ENCODE peak calls at places on chromosomes 7 and 10, in ten cellular contexts. U, X, V, J, F, S, R, M, A and Z are unnamed samples.

GRCh38 chr10:132207536-132208488 is 21.1 kb downstream of the DPYSL4 start:
- DNase-seq in U (no peak), X (no peak), V (no peak), J (no peak), F (no peak), S (no peak), R (no peak), M (no peak), A (no peak), Z (no peak)

GRCh38 chr7:31373337-31374289 is 33.1 kb upstream of the NEUROD6 start:
- DNase-seq in U (peak), X (peak), V (no peak), J (no peak), F (peak), S (peak), R (peak), M (no peak), A (peak), Z (no peak)

GRCh38 chr7:111992601-111993000 is 213.6 kb downstream of the DOCK4 start:
- DNase-seq in U (no peak), X (no peak), V (no peak), J (no peak), F (no peak), S (no peak), R (no peak), M (no peak), A (no peak), Z (no peak)

GRCh38 chr7:156113733-156114132 is 301.5 kb upstream of the SHH start:
- DNase-seq in U (no peak), X (no peak), V (no peak), J (no peak), F (no peak), S (no peak), R (no peak), M (no peak), A (no peak), Z (no peak)

GRCh38 chr7:146115665-146116451 is 743 bp upstream of the CNTNAP2 start:
- DNase-seq in U (peak), X (peak), V (no peak), J (no peak), F (peak), S (peak), R (peak), M (peak), A (peak), Z (no peak)

GRCh38 chr10:103747193-103747865 is 108.0 kb downstream of the SH3PXD2A start:
- DNase-seq in U (no peak), X (no peak), V (no peak), J (no peak), F (no peak), S (no peak), R (no peak), M (no peak), A (no peak), Z (no peak)

GRCh38 chr7:2175514-2175913 is 57.2 kb downstream of the MAD1L1 start:
- DNase-seq in U (no peak), X (peak), V (no peak), J (peak), F (peak), S (no peak), R (no peak), M (no peak), A (no peak), Z (no peak)

GRCh38 chr10:119726291-119727261 is 726 bp downstream of the INPP5F start:
- DNase-seq in U (no peak), X (peak), V (no peak), J (no peak), F (no peak), S (peak), R (peak), M (no peak), A (no peak), Z (no peak)

GRCh38 chr7:44383566-44383965 is 58.2 kb upstream of the CAMK2B start:
- DNase-seq in U (no peak), X (no peak), V (no peak), J (peak), F (peak), S (no peak), R (no peak), M (peak), A (no peak), Z (peak)

GRCh38 chr7:7438851-7439250 is 96.8 kb downstream of the COL28A1 start:
- DNase-seq in U (no peak), X (no peak), V (no peak), J (peak), F (peak), S (peak), R (peak), M (no peak), A (no peak), Z (no peak)